ENCODE peak calls at places on chromosomes 16 and 17, in ten cellular contexts. One of them, this sample, is unnamed.

GRCh38 chr16:85910854-85911247 is 11.9 kb downstream of the IRF8 start:
- DNase-seq in A549: no peak
- DNase-seq in ovary: no peak
- DNase-seq in esophagus muscularis mucosa: no peak
- DNase-seq in sigmoid colon: no peak
- DNase-seq in transverse colon: no peak
- DNase-seq in H1: no peak
- DNase-seq in stomach: no peak
- DNase-seq in suprapubic skin: no peak
- DNase-seq in upper lobe of left lung: no peak
- DNase-seq in this sample: no peak

GRCh38 chr17:8447816-8448215 is 12.1 kb downstream of the NDEL1 start:
- DNase-seq in A549: no peak
- DNase-seq in ovary: no peak
- DNase-seq in esophagus muscularis mucosa: no peak
- DNase-seq in sigmoid colon: no peak
- DNase-seq in transverse colon: no peak
- DNase-seq in H1: no peak
- DNase-seq in stomach: no peak
- DNase-seq in suprapubic skin: no peak
- DNase-seq in upper lobe of left lung: no peak
- DNase-seq in this sample: no peak

GRCh38 chr16:84761448-84762368 is 58.1 kb upstream of the CRISPLD2 start:
- DNase-seq in A549: no peak
- DNase-seq in ovary: no peak
- DNase-seq in esophagus muscularis mucosa: no peak
- DNase-seq in sigmoid colon: peak
- DNase-seq in transverse colon: no peak
- DNase-seq in H1: no peak
- DNase-seq in stomach: no peak
- DNase-seq in suprapubic skin: no peak
- DNase-seq in upper lobe of left lung: no peak
- DNase-seq in this sample: no peak

GRCh38 chr17:50642722-50643656 is 8.3 kb downstream of the ABCC3 start:
- DNase-seq in A549: peak
- DNase-seq in ovary: no peak
- DNase-seq in esophagus muscularis mucosa: no peak
- DNase-seq in sigmoid colon: no peak
- DNase-seq in transverse colon: no peak
- DNase-seq in H1: no peak
- DNase-seq in stomach: no peak
- DNase-seq in suprapubic skin: no peak
- DNase-seq in upper lobe of left lung: no peak
- DNase-seq in this sample: no peak

GRCh38 chr17:19940722-19941464 is 36.7 kb downstream of the AKAP10 start:
- DNase-seq in A549: peak
- DNase-seq in ovary: no peak
- DNase-seq in esophagus muscularis mucosa: no peak
- DNase-seq in sigmoid colon: no peak
- DNase-seq in transverse colon: no peak
- DNase-seq in H1: no peak
- DNase-seq in stomach: no peak
- DNase-seq in suprapubic skin: no peak
- DNase-seq in upper lobe of left lung: no peak
- DNase-seq in this sample: no peak

GRCh38 chr17:64787255-64787920 is 125.3 kb upstream of the SMURF2 start:
- DNase-seq in A549: no peak
- DNase-seq in ovary: no peak
- DNase-seq in esophagus muscularis mucosa: no peak
- DNase-seq in sigmoid colon: peak
- DNase-seq in transverse colon: peak
- DNase-seq in H1: no peak
- DNase-seq in stomach: no peak
- DNase-seq in suprapubic skin: peak
- DNase-seq in upper lobe of left lung: no peak
- DNase-seq in this sample: no peak

GRCh38 chr16:30087181-30087898 is 4.4 kb downstream of the TBX6 start:
- DNase-seq in A549: no peak
- DNase-seq in ovary: no peak
- DNase-seq in esophagus muscularis mucosa: no peak
- DNase-seq in sigmoid colon: no peak
- DNase-seq in transverse colon: no peak
- DNase-seq in H1: no peak
- DNase-seq in stomach: no peak
- DNase-seq in suprapubic skin: peak
- DNase-seq in upper lobe of left lung: peak
- DNase-seq in this sample: no peak

GRCh38 chr17:65953316-65954147 is 238.4 kb downstream of the CEP112 start:
- DNase-seq in A549: no peak
- DNase-seq in ovary: no peak
- DNase-seq in esophagus muscularis mucosa: no peak
- DNase-seq in sigmoid colon: no peak
- DNase-seq in transverse colon: no peak
- DNase-seq in H1: no peak
- DNase-seq in stomach: no peak
- DNase-seq in suprapubic skin: no peak
- DNase-seq in upper lobe of left lung: no peak
- DNase-seq in this sample: no peak

GRCh38 chr17:50660042-50660886 is 25.6 kb downstream of the ABCC3 start:
- DNase-seq in A549: peak
- DNase-seq in ovary: no peak
- DNase-seq in esophagus muscularis mucosa: no peak
- DNase-seq in sigmoid colon: no peak
- DNase-seq in transverse colon: peak
- DNase-seq in H1: no peak
- DNase-seq in stomach: peak
- DNase-seq in suprapubic skin: no peak
- DNase-seq in upper lobe of left lung: peak
- DNase-seq in this sample: no peak

DNA sequence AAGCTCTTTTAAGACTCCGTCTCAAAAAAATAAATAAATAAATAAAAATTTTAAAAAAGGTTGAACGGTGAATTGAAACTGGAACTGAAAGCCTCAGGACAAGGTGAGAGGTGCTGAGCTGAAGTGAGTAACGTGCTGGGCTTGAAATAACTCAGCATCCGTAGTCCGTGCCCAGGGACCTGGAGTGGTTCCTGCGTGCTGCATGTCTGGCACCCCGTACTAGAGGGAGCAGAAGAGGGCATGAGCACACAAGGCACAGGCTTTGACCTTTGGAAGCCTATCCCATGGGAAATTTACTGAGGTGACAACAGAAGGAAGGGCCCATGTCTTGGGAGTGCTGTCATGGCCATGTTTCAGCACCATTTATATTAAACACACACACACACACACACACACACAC is 4.5 kb upstream of the MEIOB start:
- DNase-seq in A549: no peak
- DNase-seq in ovary: no peak
- DNase-seq in esophagus muscularis mucosa: no peak
- DNase-seq in sigmoid colon: peak
- DNase-seq in transverse colon: no peak
- DNase-seq in H1: no peak
- DNase-seq in stomach: no peak
- DNase-seq in suprapubic skin: peak
- DNase-seq in upper lobe of left lung: no peak
- DNase-seq in this sample: no peak
- TF ChIP-seq EP300 in A549: no peak
- TF ChIP-seq EP300 in ovary: no peak
- TF ChIP-seq EP300 in esophagus muscularis mucosa: no peak
- TF ChIP-seq EP300 in sigmoid colon: no peak
- TF ChIP-seq EP300 in transverse colon: no peak
- TF ChIP-seq EP300 in H1: no peak
- TF ChIP-seq EP300 in stomach: no peak
- TF ChIP-seq EP300 in suprapubic skin: no peak
- TF ChIP-seq EP300 in upper lobe of left lung: no peak
- TF ChIP-seq EP300 in this sample: no peak

DNA sequence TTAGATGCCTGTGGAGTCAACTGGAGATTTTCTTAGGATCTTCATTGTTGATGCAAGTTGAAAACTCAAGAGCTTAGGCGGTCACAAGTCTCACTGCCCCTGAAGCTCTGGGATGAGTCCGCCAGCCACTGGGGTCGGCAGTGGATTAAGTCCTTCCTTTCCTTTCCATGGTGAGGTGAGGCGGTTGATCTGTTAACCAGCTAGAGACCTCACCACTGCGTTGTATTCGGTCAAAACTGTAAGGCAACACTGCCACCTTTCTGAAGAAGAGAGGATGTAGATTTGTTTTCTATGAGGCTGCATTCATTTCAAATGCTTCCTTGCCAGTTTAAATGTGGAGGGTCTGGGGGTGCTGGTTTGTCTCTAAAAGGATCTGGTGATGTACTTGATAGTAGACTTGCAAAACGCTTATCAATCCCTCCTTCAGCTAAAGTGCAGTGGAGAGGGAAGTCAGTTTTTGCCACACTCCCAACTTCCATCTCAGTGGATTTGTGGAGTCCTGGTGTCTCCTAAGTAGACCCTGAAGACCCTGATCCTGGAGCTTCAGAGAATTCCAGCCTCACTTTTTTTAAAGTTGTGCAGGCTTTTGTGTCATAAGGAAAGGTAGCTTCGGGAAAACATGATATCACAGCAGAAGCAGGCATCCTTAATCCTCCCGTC is 1.7 kb downstream of the MYOCD start:
- DNase-seq in A549: peak
- DNase-seq in ovary: peak
- DNase-seq in esophagus muscularis mucosa: no peak
- DNase-seq in sigmoid colon: peak
- DNase-seq in transverse colon: peak
- DNase-seq in H1: peak
- DNase-seq in stomach: no peak
- DNase-seq in suprapubic skin: no peak
- DNase-seq in upper lobe of left lung: no peak
- DNase-seq in this sample: no peak
- TF ChIP-seq EP300 in A549: no peak
- TF ChIP-seq EP300 in ovary: no peak
- TF ChIP-seq EP300 in esophagus muscularis mucosa: no peak
- TF ChIP-seq EP300 in sigmoid colon: no peak
- TF ChIP-seq EP300 in transverse colon: no peak
- TF ChIP-seq EP300 in H1: no peak
- TF ChIP-seq EP300 in stomach: no peak
- TF ChIP-seq EP300 in suprapubic skin: no peak
- TF ChIP-seq EP300 in upper lobe of left lung: no peak
- TF ChIP-seq EP300 in this sample: no peak

GRCh38 chr16:654034-654433 is 4.9 kb downstream of the WDR90 start:
- DNase-seq in A549: no peak
- DNase-seq in ovary: no peak
- DNase-seq in esophagus muscularis mucosa: no peak
- DNase-seq in sigmoid colon: no peak
- DNase-seq in transverse colon: no peak
- DNase-seq in H1: no peak
- DNase-seq in stomach: no peak
- DNase-seq in suprapubic skin: no peak
- DNase-seq in upper lobe of left lung: no peak
- DNase-seq in this sample: no peak

GRCh38 chr16:648786-649589 is at the start of gene WDR90:
- DNase-seq in A549: peak
- DNase-seq in ovary: peak
- DNase-seq in esophagus muscularis mucosa: peak
- DNase-seq in sigmoid colon: peak
- DNase-seq in transverse colon: peak
- DNase-seq in H1: no peak
- DNase-seq in stomach: peak
- DNase-seq in suprapubic skin: peak
- DNase-seq in upper lobe of left lung: peak
- DNase-seq in this sample: peak

GRCh38 chr16:652454-653021 is 3.4 kb downstream of the WDR90 start:
- DNase-seq in A549: no peak
- DNase-seq in ovary: no peak
- DNase-seq in esophagus muscularis mucosa: no peak
- DNase-seq in sigmoid colon: no peak
- DNase-seq in transverse colon: no peak
- DNase-seq in H1: no peak
- DNase-seq in stomach: no peak
- DNase-seq in suprapubic skin: no peak
- DNase-seq in upper lobe of left lung: no peak
- DNase-seq in this sample: no peak

GRCh38 chr16:649646-650045 is 481 bp downstream of the WDR90 start:
- DNase-seq in A549: no peak
- DNase-seq in ovary: no peak
- DNase-seq in esophagus muscularis mucosa: no peak
- DNase-seq in sigmoid colon: no peak
- DNase-seq in transverse colon: no peak
- DNase-seq in H1: no peak
- DNase-seq in stomach: no peak
- DNase-seq in suprapubic skin: no peak
- DNase-seq in upper lobe of left lung: no peak
- DNase-seq in this sample: no peak

DNA sequence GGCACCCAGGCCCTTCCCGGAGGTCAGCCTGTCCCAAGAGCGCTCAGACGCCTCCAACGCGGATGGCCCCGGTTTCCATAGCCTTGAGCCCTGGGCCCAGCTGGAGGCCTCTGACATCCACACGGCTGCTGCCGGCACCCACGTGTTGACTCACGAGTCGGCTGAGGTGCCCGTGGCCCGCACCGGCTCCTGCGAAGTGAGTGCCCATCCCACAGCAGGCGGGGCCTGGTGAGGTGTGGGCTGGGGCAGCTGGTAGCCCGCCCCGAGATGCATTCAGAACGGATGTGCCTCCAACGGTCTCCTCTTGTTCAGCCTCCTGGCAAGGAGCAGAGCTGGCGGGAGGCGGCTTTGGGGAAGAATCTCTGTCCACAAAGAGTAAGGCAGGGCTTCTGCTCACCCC is 2.7 kb downstream of the WDR90 start:
- DNase-seq in A549: no peak
- DNase-seq in ovary: no peak
- DNase-seq in esophagus muscularis mucosa: no peak
- DNase-seq in sigmoid colon: no peak
- DNase-seq in transverse colon: no peak
- DNase-seq in H1: no peak
- DNase-seq in stomach: no peak
- DNase-seq in suprapubic skin: no peak
- DNase-seq in upper lobe of left lung: no peak
- DNase-seq in this sample: no peak
- TF ChIP-seq EP300 in A549: no peak
- TF ChIP-seq EP300 in ovary: no peak
- TF ChIP-seq EP300 in esophagus muscularis mucosa: no peak
- TF ChIP-seq EP300 in sigmoid colon: no peak
- TF ChIP-seq EP300 in transverse colon: no peak
- TF ChIP-seq EP300 in H1: no peak
- TF ChIP-seq EP300 in stomach: no peak
- TF ChIP-seq EP300 in suprapubic skin: no peak
- TF ChIP-seq EP300 in upper lobe of left lung: no peak
- TF ChIP-seq EP300 in this sample: no peak

DNA sequence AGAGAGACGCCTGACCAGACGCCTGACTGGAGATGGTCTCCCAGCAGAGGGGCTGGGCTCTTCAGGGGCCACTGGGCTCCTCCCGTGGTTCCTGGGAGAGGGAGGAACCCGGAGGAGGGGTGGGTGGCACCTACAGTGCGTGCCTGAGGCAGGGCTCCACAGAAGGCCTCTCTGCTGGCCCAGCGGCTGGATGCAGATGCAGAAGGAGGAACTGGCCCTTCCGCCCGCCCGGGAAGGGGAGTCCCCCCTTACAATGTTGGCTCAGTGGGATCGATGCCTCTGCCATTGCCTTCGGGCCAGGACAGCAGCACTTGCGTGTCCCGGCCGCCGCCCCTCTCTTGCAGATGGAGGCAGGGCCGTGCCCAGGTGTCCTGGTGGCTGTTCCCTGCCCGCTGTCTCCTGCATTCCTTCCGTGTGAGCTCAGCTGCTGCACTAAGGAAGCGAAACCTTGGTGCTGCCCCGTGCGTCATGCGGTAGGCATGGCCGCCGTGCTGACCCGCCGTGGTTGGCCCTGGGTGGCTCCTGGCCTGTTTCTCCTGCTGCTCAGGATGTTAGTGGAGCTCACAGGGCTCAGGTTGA is 15.1 kb downstream of the BAIAP2 start:
- DNase-seq in A549: peak
- DNase-seq in ovary: no peak
- DNase-seq in esophagus muscularis mucosa: no peak
- DNase-seq in sigmoid colon: no peak
- DNase-seq in transverse colon: peak
- DNase-seq in H1: no peak
- DNase-seq in stomach: peak
- DNase-seq in suprapubic skin: no peak
- DNase-seq in upper lobe of left lung: peak
- DNase-seq in this sample: no peak
- TF ChIP-seq EP300 in A549: no peak
- TF ChIP-seq EP300 in ovary: no peak
- TF ChIP-seq EP300 in esophagus muscularis mucosa: no peak
- TF ChIP-seq EP300 in sigmoid colon: no peak
- TF ChIP-seq EP300 in transverse colon: no peak
- TF ChIP-seq EP300 in H1: no peak
- TF ChIP-seq EP300 in stomach: no peak
- TF ChIP-seq EP300 in suprapubic skin: no peak
- TF ChIP-seq EP300 in upper lobe of left lung: peak
- TF ChIP-seq EP300 in this sample: no peak

This sample was measured in tibial nerve.